ENCODE peak calls at places on chromosomes 16 and 17, in eight cellular contexts. One of them, this sample, is unnamed.

GRCh38 chr16:89352091-89352681 is 134.7 kb downstream of the ZNF778 start:
- DNase-seq in T-helper 9 cell: no peak
- DNase-seq in NCI-H1105 treated with DMSO at 0.1 percent for 48 hours: no peak
- DNase-seq in activated T-helper 1 cell treated with anti-CD3 and anti-CD28 coated beads, Interleukin-2, amount 50 U/mL, for 16 hours: no peak
- DNase-seq in NCI-H1417: no peak
- DNase-seq in Peyer's patch: no peak
- DNase-seq in Panc1: no peak
- DNase-seq in dermis microvascular lymphatic vessel endothelial cell: no peak
- DNase-seq in this sample: no peak

GRCh38 chr17:69672924-69673323 is 258.4 kb downstream of the MAP2K6 start:
- DNase-seq in T-helper 9 cell: no peak
- DNase-seq in NCI-H1105 treated with DMSO at 0.1 percent for 48 hours: no peak
- DNase-seq in activated T-helper 1 cell treated with anti-CD3 and anti-CD28 coated beads, Interleukin-2, amount 50 U/mL, for 16 hours: no peak
- DNase-seq in NCI-H1417: no peak
- DNase-seq in Peyer's patch: no peak
- DNase-seq in Panc1: no peak
- DNase-seq in dermis microvascular lymphatic vessel endothelial cell: peak; percentile 75
- DNase-seq in this sample: no peak

GRCh38 chr16:81661082-81661481 is 118.0 kb upstream of the PLCG2 start:
- DNase-seq in T-helper 9 cell: no peak
- DNase-seq in NCI-H1105 treated with DMSO at 0.1 percent for 48 hours: no peak
- DNase-seq in activated T-helper 1 cell treated with anti-CD3 and anti-CD28 coated beads, Interleukin-2, amount 50 U/mL, for 16 hours: no peak
- DNase-seq in NCI-H1417: no peak
- DNase-seq in Peyer's patch: no peak
- DNase-seq in Panc1: no peak
- DNase-seq in dermis microvascular lymphatic vessel endothelial cell: no peak
- DNase-seq in this sample: no peak

GRCh38 chr17:30450125-30451027 is 26.8 kb upstream of the GOSR1 start:
- DNase-seq in T-helper 9 cell: no peak
- DNase-seq in NCI-H1105 treated with DMSO at 0.1 percent for 48 hours: no peak
- DNase-seq in activated T-helper 1 cell treated with anti-CD3 and anti-CD28 coated beads, Interleukin-2, amount 50 U/mL, for 16 hours: no peak
- DNase-seq in NCI-H1417: no peak
- DNase-seq in Peyer's patch: no peak
- DNase-seq in Panc1: no peak
- DNase-seq in dermis microvascular lymphatic vessel endothelial cell: peak; percentile 1
- DNase-seq in this sample: no peak

GRCh38 chr16:20903889-20904506 is 3.4 kb downstream of the LYRM1 start:
- DNase-seq in T-helper 9 cell: no peak
- DNase-seq in NCI-H1105 treated with DMSO at 0.1 percent for 48 hours: no peak
- DNase-seq in activated T-helper 1 cell treated with anti-CD3 and anti-CD28 coated beads, Interleukin-2, amount 50 U/mL, for 16 hours: no peak
- DNase-seq in NCI-H1417: no peak
- DNase-seq in Peyer's patch: no peak
- DNase-seq in Panc1: no peak
- DNase-seq in dermis microvascular lymphatic vessel endothelial cell: peak; percentile 52
- DNase-seq in this sample: no peak

GRCh38 chr17:4583796-4584124 is 569 bp upstream of the SMTNL2 start:
- DNase-seq in T-helper 9 cell: no peak
- DNase-seq in NCI-H1105 treated with DMSO at 0.1 percent for 48 hours: peak; percentile 41
- DNase-seq in activated T-helper 1 cell treated with anti-CD3 and anti-CD28 coated beads, Interleukin-2, amount 50 U/mL, for 16 hours: no peak
- DNase-seq in NCI-H1417: peak; percentile 31
- DNase-seq in Peyer's patch: no peak
- DNase-seq in Panc1: no peak
- DNase-seq in dermis microvascular lymphatic vessel endothelial cell: peak; percentile 18
- DNase-seq in this sample: no peak

GRCh38 chr16:69939821-69940585 is 11.1 kb upstream of the CLEC18A start:
- DNase-seq in T-helper 9 cell: no peak
- DNase-seq in NCI-H1105 treated with DMSO at 0.1 percent for 48 hours: no peak
- DNase-seq in activated T-helper 1 cell treated with anti-CD3 and anti-CD28 coated beads, Interleukin-2, amount 50 U/mL, for 16 hours: no peak
- DNase-seq in NCI-H1417: no peak
- DNase-seq in Peyer's patch: peak; percentile 11
- DNase-seq in Panc1: no peak
- DNase-seq in dermis microvascular lymphatic vessel endothelial cell: no peak
- DNase-seq in this sample: no peak

GRCh38 chr16:65910291-65910690 is 456.2 kb upstream of the CDH5 start:
- DNase-seq in T-helper 9 cell: no peak
- DNase-seq in NCI-H1105 treated with DMSO at 0.1 percent for 48 hours: no peak
- DNase-seq in activated T-helper 1 cell treated with anti-CD3 and anti-CD28 coated beads, Interleukin-2, amount 50 U/mL, for 16 hours: no peak
- DNase-seq in NCI-H1417: no peak
- DNase-seq in Peyer's patch: no peak
- DNase-seq in Panc1: no peak
- DNase-seq in dermis microvascular lymphatic vessel endothelial cell: no peak
- DNase-seq in this sample: no peak

GRCh38 chr17:41984454-41984853 is 17.9 kb downstream of the CNP start:
- DNase-seq in T-helper 9 cell: no peak
- DNase-seq in NCI-H1105 treated with DMSO at 0.1 percent for 48 hours: no peak
- DNase-seq in activated T-helper 1 cell treated with anti-CD3 and anti-CD28 coated beads, Interleukin-2, amount 50 U/mL, for 16 hours: no peak
- DNase-seq in NCI-H1417: no peak
- DNase-seq in Peyer's patch: no peak
- DNase-seq in Panc1: no peak
- DNase-seq in dermis microvascular lymphatic vessel endothelial cell: no peak
- DNase-seq in this sample: no peak

GRCh38 chr16:88705076-88705684 is 1.0 kb downstream of the RNF166 start:
- DNase-seq in T-helper 9 cell: no peak
- DNase-seq in NCI-H1105 treated with DMSO at 0.1 percent for 48 hours: no peak
- DNase-seq in activated T-helper 1 cell treated with anti-CD3 and anti-CD28 coated beads, Interleukin-2, amount 50 U/mL, for 16 hours: no peak
- DNase-seq in NCI-H1417: no peak
- DNase-seq in Peyer's patch: peak; percentile 50
- DNase-seq in Panc1: no peak
- DNase-seq in dermis microvascular lymphatic vessel endothelial cell: peak; percentile 28
- DNase-seq in this sample: no peak

GRCh38 chr17:2101448-2102257 is 46.8 kb downstream of the HIC1 start:
- DNase-seq in T-helper 9 cell: peak; percentile 14
- DNase-seq in NCI-H1105 treated with DMSO at 0.1 percent for 48 hours: peak; percentile 79
- DNase-seq in activated T-helper 1 cell treated with anti-CD3 and anti-CD28 coated beads, Interleukin-2, amount 50 U/mL, for 16 hours: no peak
- DNase-seq in NCI-H1417: no peak
- DNase-seq in Peyer's patch: peak; percentile 48
- DNase-seq in Panc1: no peak
- DNase-seq in dermis microvascular lymphatic vessel endothelial cell: peak; percentile 92
- DNase-seq in this sample: no peak

GRCh38 chr16:53664724-53665345 is 38.8 kb downstream of the RPGRIP1L start:
- DNase-seq in T-helper 9 cell: no peak
- DNase-seq in NCI-H1105 treated with DMSO at 0.1 percent for 48 hours: no peak
- DNase-seq in activated T-helper 1 cell treated with anti-CD3 and anti-CD28 coated beads, Interleukin-2, amount 50 U/mL, for 16 hours: no peak
- DNase-seq in NCI-H1417: no peak
- DNase-seq in Peyer's patch: no peak
- DNase-seq in Panc1: no peak
- DNase-seq in dermis microvascular lymphatic vessel endothelial cell: no peak
- DNase-seq in this sample: no peak

GRCh38 chr16:1019934-1020305 is 38.4 kb downstream of the SOX8 start:
- DNase-seq in T-helper 9 cell: no peak
- DNase-seq in NCI-H1105 treated with DMSO at 0.1 percent for 48 hours: no peak
- DNase-seq in activated T-helper 1 cell treated with anti-CD3 and anti-CD28 coated beads, Interleukin-2, amount 50 U/mL, for 16 hours: no peak
- DNase-seq in NCI-H1417: no peak
- DNase-seq in Peyer's patch: no peak
- DNase-seq in Panc1: no peak
- DNase-seq in dermis microvascular lymphatic vessel endothelial cell: no peak
- DNase-seq in this sample: no peak

GRCh38 chr16:70705056-70705455 is 19.2 kb upstream of the MTSS2 start:
- DNase-seq in T-helper 9 cell: no peak
- DNase-seq in NCI-H1105 treated with DMSO at 0.1 percent for 48 hours: no peak
- DNase-seq in activated T-helper 1 cell treated with anti-CD3 and anti-CD28 coated beads, Interleukin-2, amount 50 U/mL, for 16 hours: no peak
- DNase-seq in NCI-H1417: no peak
- DNase-seq in Peyer's patch: no peak
- DNase-seq in Panc1: no peak
- DNase-seq in dermis microvascular lymphatic vessel endothelial cell: no peak
- DNase-seq in this sample: no peak

This sample was measured in SK-N-MC.